ENCODE peak calls at places on chromosomes 2 and 18, in six cellular contexts. P is H9, Q is H1, O is IMR-90, Y is neuronal stem cell, D is trophoblast cell. K is an unnamed sample.

GRCh38 chr2:215384710-215385109 is 51.2 kb downstream of the FN1 start:
- DNase-seq in P (no peak), Q (no peak), O (no peak), Y (no peak), D (no peak), K (no peak)

GRCh38 chr2:98445708-98446577 is 1.3 kb downstream of the INPP4A start:
- DNase-seq in P (no peak), Q (no peak), O (no peak), Y (no peak), D (peak), K (no peak)

GRCh38 chr18:41457730-41458129 is 497.3 kb upstream of the PIK3C3 start:
- DNase-seq in P (no peak), Q (no peak), O (no peak), Y (no peak), D (no peak), K (no peak)

GRCh38 chr2:85042330-85042729 is 71.4 kb downstream of the KCMF1 start:
- DNase-seq in P (no peak), Q (no peak), O (no peak), Y (no peak), D (peak), K (no peak)

GRCh38 chr2:71789556-71790219 is 336.3 kb downstream of the DYSF start:
- DNase-seq in P (no peak), Q (no peak), O (no peak), Y (no peak), D (peak), K (no peak)

GRCh38 chr2:88099798-88100488 is 27.9 kb downstream of the FABP1 start:
- DNase-seq in P (peak), Q (peak), O (peak), Y (peak), D (peak), K (peak)

GRCh38 chr2:203442463-203442862 is 92.6 kb downstream of the RAPH1 start:
- DNase-seq in P (no peak), Q (no peak), O (no peak), Y (no peak), D (no peak), K (no peak)

GRCh38 chr2:162824319-162824718 is 14.2 kb downstream of the KCNH7 start:
- DNase-seq in P (no peak), Q (no peak), O (no peak), Y (no peak), D (peak), K (no peak)

GRCh38 chr2:72165792-72166191 is 18.1 kb upstream of the CYP26B1 start:
- DNase-seq in P (no peak), Q (no peak), O (no peak), Y (no peak), D (peak), K (no peak)

GRCh38 chr2:84285056-84285747 is 173.9 kb downstream of the SUCLG1 start:
- DNase-seq in P (no peak), Q (no peak), O (no peak), Y (no peak), D (no peak), K (no peak)

GRCh38 chr2:128535928-128536327 is 217.3 kb upstream of the HS6ST1 start:
- DNase-seq in P (no peak), Q (no peak), O (peak), Y (no peak), D (peak), K (peak)

GRCh38 chr2:197875736-197876135 is 71.3 kb downstream of the PLCL1 start:
- DNase-seq in P (no peak), Q (no peak), O (no peak), Y (no peak), D (no peak), K (no peak)

GRCh38 chr2:33015421-33016142 is 68.8 kb downstream of the LTBP1 start:
- DNase-seq in P (no peak), Q (no peak), O (peak), Y (no peak), D (peak), K (peak)

GRCh38 chr2:240961878-240962277 is 36.5 kb upstream of the SNED1 start:
- DNase-seq in P (no peak), Q (peak), O (no peak), Y (no peak), D (no peak), K (peak)

GRCh38 chr18:79106084-79106483 is 36.9 kb downstream of the ATP9B start:
- DNase-seq in P (no peak), Q (no peak), O (no peak), Y (no peak), D (no peak), K (no peak)

GRCh38 chr18:58640428-58640805 is 11.5 kb upstream of the ALPK2 start:
- DNase-seq in P (no peak), Q (no peak), O (no peak), Y (no peak), D (peak), K (no peak)

GRCh38 chr2:37767051-37767450 is 95.6 kb upstream of the CDC42EP3 start:
- DNase-seq in P (no peak), Q (no peak), O (no peak), Y (no peak), D (peak), K (no peak)

GRCh38 chr2:209663149-209663548 is 108.5 kb upstream of the UNC80 start:
- DNase-seq in P (no peak), Q (no peak), O (peak), Y (no peak), D (no peak), K (peak)

GRCh38 chr2:108535380-108535677 is 1.1 kb downstream of the LIMS1 start:
- DNase-seq in P (no peak), Q (no peak), O (no peak), Y (no peak), D (peak), K (no peak)

GRCh38 chr2:58484629-58485028 is 243.5 kb upstream of the FANCL start:
- DNase-seq in P (no peak), Q (no peak), O (no peak), Y (no peak), D (no peak), K (no peak)

GRCh38 chr2:217568289-217568985 is 434.4 kb downstream of the TNS1 start:
- DNase-seq in P (no peak), Q (no peak), O (peak), Y (no peak), D (no peak), K (peak)

GRCh38 chr2:161416633-161417427 is 733 bp downstream of the TBR1 start:
- DNase-seq in P (peak), Q (peak), O (no peak), Y (peak), D (no peak), K (no peak)
- H3K14ac ChIP-seq in P (no peak), Q (no peak), O (no peak), Y (no peak), D (no peak), K (no peak)

DNA sequence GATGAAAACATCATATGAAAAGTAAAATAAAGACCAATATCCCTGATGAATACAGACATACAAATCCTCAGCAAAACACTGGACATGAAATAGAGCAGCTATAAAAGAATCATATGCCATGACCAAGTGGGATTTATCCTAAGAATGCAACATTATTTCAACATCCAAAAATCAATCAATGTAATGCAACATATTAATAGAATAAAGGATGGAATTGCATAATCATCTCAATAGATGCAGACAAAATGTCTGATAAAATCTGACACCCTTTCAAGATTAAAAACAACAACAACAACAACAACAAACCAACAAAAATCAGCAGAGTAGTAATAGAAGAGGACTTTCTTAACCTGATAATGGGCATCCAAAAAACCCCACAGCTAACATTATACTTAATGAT is 63.8 kb upstream of the IL1R1 start:
- DNase-seq in P (no peak), Q (no peak), O (no peak), Y (no peak), D (no peak), K (no peak)
- H3K14ac ChIP-seq in P (no peak), Q (no peak), O (no peak), Y (no peak), D (no peak), K (no peak)

GRCh38 chr2:17558878-17559277 is 18.4 kb downstream of the VSNL1 start:
- DNase-seq in P (no peak), Q (no peak), O (no peak), Y (no peak), D (no peak), K (no peak)

GRCh38 chr2:17555150-17555549 is 14.7 kb downstream of the VSNL1 start:
- DNase-seq in P (no peak), Q (no peak), O (no peak), Y (no peak), D (no peak), K (no peak)

GRCh38 chr2:17558053-17558452 is 17.6 kb downstream of the VSNL1 start:
- DNase-seq in P (no peak), Q (no peak), O (no peak), Y (no peak), D (no peak), K (no peak)

DNA sequence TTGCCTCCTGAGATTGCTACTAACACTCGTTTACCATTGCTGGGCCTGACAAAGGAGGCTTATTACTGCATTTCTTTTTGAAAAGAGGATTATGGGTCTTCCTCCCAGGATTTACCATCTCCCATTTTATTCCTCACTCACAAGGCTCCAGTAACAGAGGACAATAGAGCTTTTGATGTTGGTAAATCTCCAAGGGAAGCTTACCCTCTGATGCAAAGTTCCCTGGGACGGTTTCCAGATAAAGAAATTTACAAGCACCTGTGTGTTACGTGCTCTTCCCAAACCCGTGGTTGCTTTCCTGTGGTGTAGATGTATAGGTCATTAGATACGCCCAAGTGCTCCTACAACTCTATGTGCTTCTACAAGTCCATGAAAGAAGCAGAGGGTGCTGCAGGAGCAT is 17.1 kb downstream of the VSNL1 start:
- DNase-seq in P (no peak), Q (no peak), O (no peak), Y (no peak), D (no peak), K (no peak)
- H3K14ac ChIP-seq in P (no peak), Q (no peak), O (no peak), Y (no peak), D (no peak), K (no peak)

DNA sequence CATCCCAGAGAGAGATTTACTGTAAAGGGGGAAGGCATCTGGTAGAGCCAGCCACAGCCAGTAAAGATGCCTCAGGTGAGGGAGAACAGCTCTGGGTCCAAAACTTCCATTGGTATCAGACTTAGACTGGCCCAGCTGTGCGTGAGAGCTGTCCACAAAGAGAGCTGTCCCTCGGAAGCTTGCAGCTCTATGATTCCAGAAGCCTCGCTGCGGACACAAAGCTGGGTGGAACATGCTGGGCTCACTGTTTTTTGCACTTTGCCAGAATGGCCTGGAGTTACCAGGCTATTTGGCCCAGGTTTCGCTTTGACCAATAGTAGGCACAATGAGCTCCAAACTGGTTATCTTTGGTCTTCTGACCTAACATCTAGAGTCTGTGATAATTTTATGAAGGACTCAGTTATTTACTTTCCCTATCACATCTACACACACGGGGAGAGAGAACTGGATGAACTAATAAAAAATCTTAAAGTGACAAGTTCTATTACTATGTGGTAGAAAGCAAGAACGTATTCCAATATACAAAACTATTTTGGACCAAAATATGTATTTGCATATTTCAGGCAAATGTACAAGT is 101.9 kb downstream of the DNER start:
- DNase-seq in P (no peak), Q (no peak), O (no peak), Y (no peak), D (no peak), K (no peak)
- H3K14ac ChIP-seq in P (no peak), Q (no peak), O (no peak), Y (no peak), D (no peak), K (no peak)

GRCh38 chr2:66702251-66702745 is 267.4 kb downstream of the MEIS1 start:
- DNase-seq in P (no peak), Q (no peak), O (no peak), Y (no peak), D (no peak), K (peak)

GRCh38 chr2:66699481-66700180 is 264.7 kb downstream of the MEIS1 start:
- DNase-seq in P (no peak), Q (no peak), O (no peak), Y (no peak), D (peak), K (no peak)

GRCh38 chr2:66700181-66700686 is 265.3 kb downstream of the MEIS1 start:
- DNase-seq in P (no peak), Q (no peak), O (no peak), Y (peak), D (no peak), K (no peak)

GRCh38 chr2:66701251-66701650 is 266.3 kb downstream of the MEIS1 start:
- DNase-seq in P (no peak), Q (no peak), O (no peak), Y (no peak), D (no peak), K (no peak)

DNA sequence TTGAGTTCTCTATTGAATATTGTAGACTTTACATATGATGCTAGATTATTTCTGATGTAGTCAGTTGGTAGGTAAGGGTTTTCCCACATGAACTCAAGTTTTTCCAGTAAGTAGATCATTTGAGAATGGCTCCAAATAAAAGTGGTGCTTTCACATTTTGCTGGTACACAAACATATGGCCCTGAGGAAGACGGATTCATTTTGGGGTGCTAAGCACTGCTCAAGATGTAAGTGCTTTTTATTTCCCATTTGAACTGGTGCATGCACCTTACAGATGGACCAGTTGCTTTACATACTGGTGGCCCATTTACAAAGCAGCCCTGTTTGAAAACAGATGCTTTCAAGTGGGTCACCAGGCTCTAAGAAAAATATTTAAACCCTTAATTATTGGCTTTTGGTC is 266.7 kb downstream of the MEIS1 start:
- DNase-seq in P (no peak), Q (no peak), O (no peak), Y (no peak), D (no peak), K (no peak)
- H3K14ac ChIP-seq in P (no peak), Q (no peak), O (no peak), Y (no peak), D (no peak), K (no peak)

GRCh38 chr2:207768168-207768890 is 1.4 kb downstream of the FZD5 start:
- DNase-seq in P (peak), Q (peak), O (no peak), Y (peak), D (peak), K (peak)
- H3K14ac ChIP-seq in P (peak), Q (no peak), O (no peak), Y (peak), D (no peak), K (peak)

K was measured in mesenchymal stem cell.